ENCODE peak calls at places on chromosomes 12 and 14, in eight cellular contexts. One of them, this sample, is unnamed.

GRCh38 chr12:51441583-51441982 is 17.0 kb downstream of the SLC4A8 start:
- DNase-seq in endothelial cell of umbilical vein: no peak
- DNase-seq in ovary: peak; percentile 49
- DNase-seq in A549: no peak
- DNase-seq in OCI-LY7: no peak
- DNase-seq in HCT116: no peak
- DNase-seq in tibial nerve: no peak
- DNase-seq in Panc1: no peak
- DNase-seq in this sample: no peak

GRCh38 chr14:77622562-77622961 is 6.1 kb upstream of the SPTLC2 start:
- DNase-seq in HCT116: no peak
- DNase-seq in endothelial cell of umbilical vein: no peak
- DNase-seq in Panc1: no peak
- DNase-seq in ovary: no peak
- DNase-seq in A549: no peak
- DNase-seq in tibial nerve: no peak
- DNase-seq in OCI-LY7: no peak
- DNase-seq in this sample: no peak

GRCh38 chr12:74539765-74540526 is 2.3 kb downstream of the ATXN7L3B start:
- DNase-seq in A549: no peak
- DNase-seq in tibial nerve: no peak
- DNase-seq in HCT116: no peak
- DNase-seq in Panc1: no peak
- DNase-seq in OCI-LY7: peak; percentile 33
- DNase-seq in endothelial cell of umbilical vein: no peak
- DNase-seq in ovary: no peak
- DNase-seq in this sample: no peak

GRCh38 chr12:68727776-68728175 is 18.2 kb upstream of the SLC35E3 start:
- DNase-seq in Panc1: no peak
- DNase-seq in A549: no peak
- DNase-seq in HCT116: no peak
- DNase-seq in endothelial cell of umbilical vein: no peak
- DNase-seq in OCI-LY7: no peak
- DNase-seq in ovary: no peak
- DNase-seq in tibial nerve: no peak
- DNase-seq in this sample: no peak

GRCh38 chr14:31876741-31877140 is 200.4 kb upstream of the ARHGAP5 start:
- DNase-seq in tibial nerve: no peak
- DNase-seq in OCI-LY7: no peak
- DNase-seq in A549: no peak
- DNase-seq in Panc1: no peak
- DNase-seq in HCT116: no peak
- DNase-seq in ovary: no peak
- DNase-seq in endothelial cell of umbilical vein: no peak
- DNase-seq in this sample: no peak

GRCh38 chr14:74574706-74575105 is 37.3 kb downstream of the LTBP2 start:
- DNase-seq in Panc1: no peak
- DNase-seq in A549: no peak
- DNase-seq in ovary: no peak
- DNase-seq in endothelial cell of umbilical vein: no peak
- DNase-seq in HCT116: no peak
- DNase-seq in tibial nerve: no peak
- DNase-seq in OCI-LY7: peak; percentile 33
- DNase-seq in this sample: no peak

GRCh38 chr14:37903561-37904191 is 304.0 kb upstream of the SSTR1 start:
- DNase-seq in tibial nerve: peak; percentile 42
- DNase-seq in HCT116: peak; percentile 28
- DNase-seq in OCI-LY7: peak; percentile 74
- DNase-seq in A549: peak; percentile 53
- DNase-seq in Panc1: peak; percentile 8
- DNase-seq in ovary: no peak
- DNase-seq in endothelial cell of umbilical vein: peak; percentile 64
- DNase-seq in this sample: no peak

GRCh38 chr12:75528272-75528671 is 16.9 kb upstream of the KRR1 start:
- DNase-seq in tibial nerve: no peak
- DNase-seq in OCI-LY7: no peak
- DNase-seq in HCT116: no peak
- DNase-seq in endothelial cell of umbilical vein: no peak
- DNase-seq in ovary: no peak
- DNase-seq in A549: no peak
- DNase-seq in Panc1: no peak
- DNase-seq in this sample: no peak

GRCh38 chr12:7835116-7835515 is 37.6 kb downstream of the SLC2A14 start:
- DNase-seq in HCT116: no peak
- DNase-seq in Panc1: no peak
- DNase-seq in OCI-LY7: no peak
- DNase-seq in ovary: no peak
- DNase-seq in A549: no peak
- DNase-seq in endothelial cell of umbilical vein: no peak
- DNase-seq in tibial nerve: no peak
- DNase-seq in this sample: no peak

GRCh38 chr12:48744251-48745008 is 27.9 kb upstream of the CCNT1 start:
- DNase-seq in endothelial cell of umbilical vein: no peak
- DNase-seq in ovary: no peak
- DNase-seq in OCI-LY7: no peak
- DNase-seq in A549: no peak
- DNase-seq in HCT116: no peak
- DNase-seq in tibial nerve: no peak
- DNase-seq in Panc1: no peak
- DNase-seq in this sample: no peak

GRCh38 chr12:34399631-34400422 is 377.5 kb downstream of the ALG10 start:
- DNase-seq in A549: no peak
- DNase-seq in ovary: peak; percentile 3
- DNase-seq in tibial nerve: no peak
- DNase-seq in Panc1: no peak
- DNase-seq in HCT116: no peak
- DNase-seq in OCI-LY7: no peak
- DNase-seq in endothelial cell of umbilical vein: no peak
- DNase-seq in this sample: peak; percentile 36

GRCh38 chr12:47729233-47729632 is 3.9 kb upstream of the ENDOU start:
- DNase-seq in tibial nerve: no peak
- DNase-seq in ovary: no peak
- DNase-seq in OCI-LY7: no peak
- DNase-seq in A549: no peak
- DNase-seq in endothelial cell of umbilical vein: no peak
- DNase-seq in HCT116: no peak
- DNase-seq in Panc1: no peak
- DNase-seq in this sample: no peak

GRCh38 chr12:26460361-26460760 is 265.0 kb downstream of the SSPN start:
- DNase-seq in HCT116: no peak
- DNase-seq in ovary: no peak
- DNase-seq in Panc1: no peak
- DNase-seq in OCI-LY7: no peak
- DNase-seq in A549: no peak
- DNase-seq in tibial nerve: no peak
- DNase-seq in endothelial cell of umbilical vein: no peak
- DNase-seq in this sample: no peak

GRCh38 chr14:61759878-61760277 is 2.3 kb upstream of the SNAPC1 start:
- DNase-seq in Panc1: no peak
- DNase-seq in A549: no peak
- DNase-seq in tibial nerve: no peak
- DNase-seq in endothelial cell of umbilical vein: no peak
- DNase-seq in ovary: no peak
- DNase-seq in HCT116: no peak
- DNase-seq in OCI-LY7: no peak
- DNase-seq in this sample: no peak

GRCh38 chr12:52398176-52398575 is 8.0 kb downstream of the KRT82 start:
- DNase-seq in A549: peak; percentile 35
- DNase-seq in OCI-LY7: no peak
- DNase-seq in HCT116: no peak
- DNase-seq in ovary: no peak
- DNase-seq in tibial nerve: no peak
- DNase-seq in endothelial cell of umbilical vein: no peak
- DNase-seq in Panc1: no peak
- DNase-seq in this sample: no peak

GRCh38 chr12:14545144-14546124 is 22.2 kb downstream of the PLBD1 start:
- DNase-seq in HCT116: no peak
- DNase-seq in Panc1: no peak
- DNase-seq in tibial nerve: no peak
- DNase-seq in A549: no peak
- DNase-seq in ovary: no peak
- DNase-seq in endothelial cell of umbilical vein: no peak
- DNase-seq in OCI-LY7: peak; percentile 17
- DNase-seq in this sample: no peak

GRCh38 chr12:104586325-104587048 is 129.7 kb downstream of the CHST11 start:
- DNase-seq in A549: no peak
- DNase-seq in ovary: no peak
- DNase-seq in tibial nerve: no peak
- DNase-seq in OCI-LY7: no peak
- DNase-seq in endothelial cell of umbilical vein: no peak
- DNase-seq in HCT116: no peak
- DNase-seq in Panc1: no peak
- DNase-seq in this sample: no peak

DNA sequence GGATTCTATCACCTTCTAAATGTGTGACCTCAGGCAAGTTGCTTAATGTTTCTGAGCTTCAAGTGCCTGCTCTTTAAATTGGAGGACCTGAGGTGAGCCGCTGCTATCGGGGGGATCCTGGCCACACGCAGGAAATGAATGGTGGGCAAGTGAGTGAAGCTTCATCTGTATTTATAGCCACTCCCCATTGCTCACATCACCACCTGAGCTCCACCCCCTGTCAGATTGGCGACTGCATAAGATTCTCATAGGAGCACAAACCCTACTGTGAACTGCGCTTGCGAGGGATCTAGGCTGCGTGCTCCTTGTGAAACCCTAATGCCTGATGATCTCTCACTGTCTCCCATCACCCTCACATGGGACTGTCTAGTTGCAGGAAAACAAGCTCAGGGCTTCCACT is 158.6 kb upstream of the CCND2 start:
- DNase-seq in Panc1: no peak
- DNase-seq in ovary: no peak
- DNase-seq in endothelial cell of umbilical vein: no peak
- DNase-seq in OCI-LY7: no peak
- DNase-seq in A549: no peak
- DNase-seq in tibial nerve: no peak
- DNase-seq in HCT116: no peak
- DNase-seq in this sample: no peak
- H3K4me1 ChIP-seq in Panc1: no peaks in the 10 kb centered on the region
- H3K4me1 ChIP-seq in ovary: no peaks in the 10 kb centered on the region
- H3K4me1 ChIP-seq in endothelial cell of umbilical vein: no peaks in the 10 kb centered on the region
- H3K4me1 ChIP-seq in OCI-LY7: peaks cover 18% of the 10 kb centered on the region
- H3K4me1 ChIP-seq in A549: no peaks in the 10 kb centered on the region
- H3K4me1 ChIP-seq in tibial nerve: peaks cover 9% of the 10 kb centered on the region
- H3K4me1 ChIP-seq in HCT116: no peaks in the 10 kb centered on the region
- H3K4me1 ChIP-seq in this sample: no peaks in the 10 kb centered on the region

DNA sequence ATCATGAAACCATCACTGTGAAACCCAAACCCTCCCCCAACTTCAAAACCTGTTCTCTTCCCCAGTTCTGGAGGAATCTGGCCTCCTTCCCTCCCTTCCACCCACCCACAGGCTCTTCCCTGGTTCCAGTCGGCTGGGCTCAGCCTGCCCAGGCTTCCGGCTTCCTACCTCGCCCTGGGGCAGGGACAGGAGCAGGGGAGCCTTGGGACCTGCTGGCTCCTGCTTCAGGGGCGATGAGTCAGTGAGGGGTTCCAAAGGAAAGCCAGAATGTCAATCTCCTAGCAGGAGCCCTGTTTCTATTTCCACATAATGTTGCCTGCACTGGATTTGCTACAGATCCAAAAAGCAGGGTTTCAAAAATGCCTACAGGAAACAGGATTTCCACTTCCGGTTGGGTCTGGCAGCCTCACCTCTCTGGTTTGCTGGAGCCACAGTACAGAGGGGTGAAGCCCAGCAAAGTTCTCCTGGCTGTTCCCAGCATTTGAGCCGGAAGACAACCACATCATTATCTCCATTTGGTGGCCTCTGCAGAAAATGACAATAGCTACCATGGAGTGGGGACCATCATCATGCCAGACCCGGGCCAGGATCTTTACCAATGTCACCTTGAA is 278.3 kb downstream of the DPF3 start:
- DNase-seq in A549: no peak
- DNase-seq in HCT116: no peak
- DNase-seq in Panc1: no peak
- DNase-seq in OCI-LY7: no peak
- DNase-seq in ovary: no peak
- DNase-seq in endothelial cell of umbilical vein: peak; percentile 20
- DNase-seq in tibial nerve: no peak
- DNase-seq in this sample: no peak
- H3K27ac ChIP-seq in A549: no peak overlapping the region
- H3K27ac ChIP-seq in HCT116: no peak overlapping the region
- H3K27ac ChIP-seq in Panc1: no peak overlapping the region
- H3K27ac ChIP-seq in OCI-LY7: no peak overlapping the region
- H3K27ac ChIP-seq in ovary: no peak overlapping the region
- H3K27ac ChIP-seq in endothelial cell of umbilical vein: no peak overlapping the region
- H3K27ac ChIP-seq in tibial nerve: peak overlapping the region; percentile 56
- H3K27ac ChIP-seq in this sample: peak overlapping the region; percentile 88

GRCh38 chr12:21328578-21328977 is 6.1 kb downstream of the SLCO1A2 start:
- DNase-seq in ovary: no peak
- DNase-seq in OCI-LY7: no peak
- DNase-seq in HCT116: no peak
- DNase-seq in endothelial cell of umbilical vein: no peak
- DNase-seq in A549: no peak
- DNase-seq in tibial nerve: no peak
- DNase-seq in Panc1: no peak
- DNase-seq in this sample: no peak
- H3K9me3 ChIP-seq in ovary: no peaks in the 10 kb centered on the region
- H3K9me3 ChIP-seq in OCI-LY7: peaks cover 18% of the 10 kb centered on the region
- H3K9me3 ChIP-seq in HCT116: peaks cover 5% of the 10 kb centered on the region
- H3K9me3 ChIP-seq in endothelial cell of umbilical vein: no peaks in the 10 kb centered on the region
- H3K9me3 ChIP-seq in A549: peaks cover 18% of the 10 kb centered on the region
- H3K9me3 ChIP-seq in tibial nerve: no peaks in the 10 kb centered on the region
- H3K9me3 ChIP-seq in Panc1: no peaks in the 10 kb centered on the region
- H3K9me3 ChIP-seq in this sample: no peaks in the 10 kb centered on the region

DNA sequence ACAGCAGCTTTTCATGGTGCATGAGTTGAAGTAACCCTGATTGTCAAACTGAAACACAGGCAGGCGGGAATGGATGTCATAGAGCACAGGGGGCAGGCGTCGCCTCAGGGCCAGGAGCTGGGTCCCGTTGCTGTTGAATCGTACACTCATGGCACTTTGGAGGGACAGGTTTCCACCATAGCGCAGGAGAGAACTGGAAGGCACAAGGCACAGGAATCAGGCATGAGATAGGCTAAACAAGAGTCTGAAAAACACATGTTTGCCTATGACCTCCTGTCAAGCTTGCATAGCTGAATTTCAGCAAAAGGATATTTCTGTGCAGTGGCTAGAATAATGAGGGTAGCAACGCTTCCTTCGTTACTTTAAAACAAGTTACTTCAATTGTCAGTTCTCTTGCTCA is 61.2 kb downstream of the DCAF5 start:
- DNase-seq in ovary: no peak
- DNase-seq in OCI-LY7: no peak
- DNase-seq in A549: no peak
- DNase-seq in tibial nerve: no peak
- DNase-seq in HCT116: no peak
- DNase-seq in Panc1: no peak
- DNase-seq in endothelial cell of umbilical vein: no peak
- DNase-seq in this sample: no peak
- H3K4me1 ChIP-seq in ovary: peaks cover under 1% of the 10 kb centered on the region
- H3K4me1 ChIP-seq in OCI-LY7: no peaks in the 10 kb centered on the region
- H3K4me1 ChIP-seq in A549: peaks cover 24% of the 10 kb centered on the region
- H3K4me1 ChIP-seq in tibial nerve: peaks cover 25% of the 10 kb centered on the region
- H3K4me1 ChIP-seq in HCT116: no peaks in the 10 kb centered on the region
- H3K4me1 ChIP-seq in Panc1: peaks cover 27% of the 10 kb centered on the region
- H3K4me1 ChIP-seq in endothelial cell of umbilical vein: peaks cover 24% of the 10 kb centered on the region
- H3K4me1 ChIP-seq in this sample: peaks cover 15% of the 10 kb centered on the region

DNA sequence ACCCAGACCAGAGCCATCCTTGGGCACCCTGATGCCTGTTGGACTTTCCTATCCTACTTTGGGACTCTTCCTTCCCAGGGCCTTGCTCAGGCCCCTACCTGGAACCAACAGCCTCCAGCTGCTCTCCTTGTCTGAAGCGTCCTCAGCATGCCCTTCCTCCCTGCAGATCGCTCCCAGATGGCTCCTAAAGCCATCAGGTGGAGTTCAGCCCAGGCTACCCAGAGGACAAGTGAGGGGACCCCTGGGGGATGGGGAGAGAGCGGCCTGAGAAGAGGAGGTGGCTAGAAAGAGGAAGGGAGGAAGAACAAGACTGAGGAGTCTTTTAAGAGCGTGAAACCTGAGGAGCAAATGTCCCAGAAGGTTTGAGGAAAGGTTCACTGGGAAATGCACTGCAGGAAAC is 236.6 kb downstream of the ZFP36L1 start:
- DNase-seq in HCT116: no peak
- DNase-seq in tibial nerve: no peak
- DNase-seq in Panc1: no peak
- DNase-seq in ovary: no peak
- DNase-seq in endothelial cell of umbilical vein: no peak
- DNase-seq in OCI-LY7: no peak
- DNase-seq in A549: no peak
- DNase-seq in this sample: no peak
- H3K27ac ChIP-seq in HCT116: no peak overlapping the region
- H3K27ac ChIP-seq in tibial nerve: peak overlapping the region; percentile 82
- H3K27ac ChIP-seq in Panc1: no peak overlapping the region
- H3K27ac ChIP-seq in ovary: no peak overlapping the region
- H3K27ac ChIP-seq in endothelial cell of umbilical vein: no peak overlapping the region
- H3K27ac ChIP-seq in OCI-LY7: no peak overlapping the region
- H3K27ac ChIP-seq in A549: peak overlapping the region; percentile 75
- H3K27ac ChIP-seq in this sample: peak overlapping the region; percentile 96

This sample was measured in psoas muscle.